ENCODE peak calls at places on chromosome X, in eight cellular contexts. Y, W, A, X, L, D, Z and O are unnamed samples.

GRCh38 chrX:78693547-78693946 is 34.4 kb upstream of the RTL3 start:
- DNase-seq in Y (no peak), W (no peak), A (no peak), X (no peak), L (no peak), D (no peak), Z (no peak), O (no peak)

GRCh38 chrX:43961699-43962098 is 11.5 kb downstream of the NDP start:
- DNase-seq in Y (no peak), W (no peak), A (no peak), X (peak; percentile 15), L (no peak), D (no peak), Z (no peak), O (no peak)

GRCh38 chrX:78048036-78048435 is 56.0 kb upstream of the PGK1 start:
- DNase-seq in Y (no peak), W (no peak), A (no peak), X (no peak), L (no peak), D (no peak), Z (no peak), O (no peak)

GRCh38 chrX:148498067-148498466 is 2.4 kb upstream of the AFF2 start:
- DNase-seq in Y (no peak), W (no peak), A (no peak), X (no peak), L (no peak), D (no peak), Z (no peak), O (no peak)

GRCh38 chrX:38515291-38515690 is 46.1 kb upstream of the TSPAN7 start:
- DNase-seq in Y (no peak), W (no peak), A (no peak), X (no peak), L (no peak), D (no peak), Z (no peak), O (no peak)

GRCh38 chrX:129651756-129652564 is 2.8 kb downstream of the APLN start:
- DNase-seq in Y (no peak), W (no peak), A (no peak), X (no peak), L (no peak), D (no peak), Z (no peak), O (no peak)

GRCh38 chrX:40933132-40934078 is 151.8 kb upstream of the USP9X start:
- DNase-seq in Y (no peak), W (peak; percentile 31), A (peak; percentile 82), X (peak; percentile 13), L (peak; percentile 30), D (no peak), Z (no peak), O (peak; percentile 40)

GRCh38 chrX:2984342-2984741 is 22.0 kb upstream of the ARSH start:
- DNase-seq in Y (no peak), W (no peak), A (no peak), X (no peak), L (no peak), D (no peak), Z (no peak), O (no peak)

GRCh38 chrX:20995829-20996228 is 378.4 kb upstream of the CNKSR2 start:
- DNase-seq in Y (no peak), W (no peak), A (no peak), X (no peak), L (no peak), D (no peak), Z (no peak), O (no peak)

GRCh38 chrX:41391606-41392005 is 55.5 kb upstream of the NYX start:
- DNase-seq in Y (no peak), W (no peak), A (no peak), X (no peak), L (no peak), D (no peak), Z (no peak), O (no peak)

GRCh38 chrX:11480626-11481025 is 185.1 kb downstream of the ARHGAP6 start:
- DNase-seq in Y (no peak), W (no peak), A (peak; percentile 70), X (peak; percentile 13), L (no peak), D (no peak), Z (no peak), O (no peak)

GRCh38 chrX:39750246-39750790 is 347.4 kb downstream of the BCOR start:
- DNase-seq in Y (no peak), W (no peak), A (no peak), X (no peak), L (no peak), D (no peak), Z (no peak), O (no peak)

GRCh38 chrX:18886344-18887161 is 97.4 kb downstream of the PHKA2 start:
- DNase-seq in Y (peak; percentile 22), W (peak; percentile 66), A (peak; percentile 59), X (peak; percentile 60), L (peak; percentile 62), D (peak; percentile 57), Z (peak; percentile 59), O (no peak)

GRCh38 chrX:103540145-103540544 is 20.9 kb upstream of the RAB40A start:
- DNase-seq in Y (no peak), W (no peak), A (no peak), X (no peak), L (no peak), D (no peak), Z (no peak), O (no peak)
- TF ChIP-seq POLR2AphosphoS5 in Y (no peak), W (no peak), A (no peak), X (no peak), L (no peak), D (no peak), Z (no peak), O (no peak)

DNA sequence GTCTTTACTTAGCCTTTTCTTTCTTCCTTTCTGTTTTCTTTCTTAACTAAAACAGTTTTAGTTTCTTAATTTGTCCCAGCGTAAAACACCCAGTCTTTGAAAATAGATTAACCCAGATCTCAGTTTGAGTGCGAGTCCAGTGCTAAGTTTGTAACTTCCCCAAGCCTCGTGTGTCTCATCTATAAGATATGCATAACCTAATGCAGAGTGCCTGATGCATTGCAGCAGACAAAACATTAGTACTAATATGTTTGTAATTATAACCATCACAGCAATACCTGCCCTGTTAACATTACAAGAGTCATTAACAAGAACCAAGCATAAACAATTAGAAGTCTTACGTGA is 528 bp upstream of the GEMIN8 start:
- DNase-seq in Y (no peak), W (no peak), A (peak; percentile 17), X (no peak), L (no peak), D (no peak), Z (no peak), O (no peak)
- H3K4me3 ChIP-seq in Y (peak overlapping the region; percentile 81), W (peak overlapping the region; percentile 81), A (peak overlapping the region; percentile 89), X (peak overlapping the region; percentile 52), L (peak overlapping the region; percentile 78), D (peak overlapping the region; percentile 69), Z (peak overlapping the region; percentile 65), O (peak overlapping the region; percentile 86)

GRCh38 chrX:50432760-50433377 is 37.8 kb downstream of the DGKK start:
- DNase-seq in Y (peak; percentile 93), W (no peak), A (no peak), X (no peak), L (no peak), D (no peak), Z (no peak), O (no peak)

GRCh38 chrX:50431623-50432022 is 39.0 kb downstream of the DGKK start:
- DNase-seq in Y (peak; percentile 83), W (no peak), A (no peak), X (no peak), L (no peak), D (no peak), Z (no peak), O (no peak)

GRCh38 chrX:50436797-50437196 is 33.8 kb downstream of the DGKK start:
- DNase-seq in Y (no peak), W (no peak), A (no peak), X (no peak), L (no peak), D (no peak), Z (no peak), O (no peak)

GRCh38 chrX:50430917-50431316 is 39.7 kb downstream of the DGKK start:
- DNase-seq in Y (peak; percentile 41), W (no peak), A (no peak), X (no peak), L (no peak), D (no peak), Z (no peak), O (no peak)
- H3K9ac ChIP-seq in Y (peak overlapping the region; percentile 53), W (no peak overlapping the region), A (no peak overlapping the region), X (no peak overlapping the region), L (no peak overlapping the region), D (no peak overlapping the region), Z (no peak overlapping the region), O (no peak overlapping the region)

DNA sequence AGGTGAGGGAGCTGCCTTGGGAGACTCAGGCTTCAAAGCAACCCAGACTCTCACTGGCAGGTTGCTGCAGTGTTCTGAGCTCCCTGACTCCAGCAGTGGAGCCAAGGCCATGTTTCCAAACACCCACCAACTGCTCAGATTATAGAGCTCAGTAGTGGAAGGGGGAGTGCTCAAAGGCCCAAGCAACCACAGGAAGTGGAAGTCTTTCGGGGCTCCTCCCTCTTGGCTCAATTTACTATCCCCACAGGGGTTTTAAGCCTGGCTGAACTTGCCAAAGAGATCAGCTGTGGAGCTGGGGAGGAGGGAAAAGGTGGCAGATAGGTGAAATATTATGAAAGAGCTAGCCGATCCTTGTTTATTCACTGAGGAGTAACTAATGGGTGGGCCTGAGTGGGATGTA is 82.5 kb downstream of the HPRT1 start:
- DNase-seq in Y (no peak), W (no peak), A (no peak), X (no peak), L (no peak), D (no peak), Z (no peak), O (no peak)
- TF ChIP-seq POLR2AphosphoS5 in Y (no peak), W (no peak), A (peak; percentile 32), X (no peak), L (peak; percentile 57), D (no peak), Z (no peak), O (peak; percentile 29)

GRCh38 chrX:66149519-66149918 is 14.5 kb upstream of the HEPH start:
- DNase-seq in Y (no peak), W (no peak), A (no peak), X (no peak), L (no peak), D (no peak), Z (no peak), O (no peak)
- H3K4me3 ChIP-seq in Y (no peak overlapping the region), W (no peak overlapping the region), A (no peak overlapping the region), X (no peak overlapping the region), L (no peak overlapping the region), D (no peak overlapping the region), Z (no peak overlapping the region), O (no peak overlapping the region)

DNA sequence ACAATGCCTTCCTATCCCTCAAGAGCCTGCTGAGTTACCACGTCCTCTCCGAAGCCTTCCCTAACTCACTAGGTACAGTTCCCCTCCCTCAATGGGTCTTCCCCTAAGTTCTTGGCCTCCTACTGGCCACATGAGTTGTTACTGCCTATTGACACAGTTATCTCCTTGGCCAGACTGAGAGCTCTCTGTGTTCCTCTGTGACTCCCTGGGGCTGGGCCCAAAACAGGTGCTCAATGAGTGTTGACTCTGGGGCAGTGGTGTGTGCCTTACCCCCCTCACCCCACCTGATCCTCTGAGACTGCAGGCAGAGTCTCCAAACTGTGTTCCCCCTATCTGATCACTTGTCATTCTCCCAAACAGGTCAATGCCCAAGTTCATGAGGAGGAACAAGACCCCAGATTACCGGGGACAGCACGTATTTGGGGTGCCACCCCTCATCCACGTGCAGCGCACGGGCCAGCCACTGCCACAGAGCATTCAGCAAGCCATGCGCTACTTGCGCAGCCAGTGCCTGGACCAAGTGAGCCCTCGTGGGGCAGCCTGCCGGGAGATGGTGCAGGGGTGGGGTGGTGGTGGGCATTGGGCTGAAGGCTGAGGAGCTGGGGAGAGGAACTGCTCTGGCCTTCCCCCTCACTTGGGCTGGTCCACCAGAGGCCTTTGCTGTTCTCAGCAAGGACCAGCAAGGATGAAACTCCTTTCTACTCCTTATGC is 72.6 kb downstream of the STARD8 start:
- DNase-seq in Y (peak; percentile 9), W (no peak), A (no peak), X (peak; percentile 36), L (no peak), D (no peak), Z (no peak), O (no peak)
- H3K9ac ChIP-seq in Y (no peak overlapping the region), W (no peak overlapping the region), A (no peak overlapping the region), X (no peak overlapping the region), L (no peak overlapping the region), D (no peak overlapping the region), Z (no peak overlapping the region), O (no peak overlapping the region)